ENCODE peak calls at places on chromosome 1, in six cellular contexts. K, G, V, E, S and Y are unnamed samples.

GRCh38 chr1:96492236-96492635 is 229.3 kb upstream of the PTBP2 start:
- DNase-seq in K (no peak), G (peak; percentile 72), V (no peak), E (peak; percentile 14), S (peak; percentile 9), Y (no peak)

GRCh38 chr1:211596418-211597181 is 17.6 kb upstream of the SLC30A1 start:
- DNase-seq in K (no peak), G (no peak), V (no peak), E (no peak), S (no peak), Y (no peak)

GRCh38 chr1:24751833-24752232 is 6.6 kb downstream of the CLIC4 start:
- DNase-seq in K (no peak), G (no peak), V (no peak), E (no peak), S (peak; percentile 32), Y (no peak)

GRCh38 chr1:244988521-244988920 is 124.2 kb upstream of the HNRNPU start:
- DNase-seq in K (no peak), G (peak; percentile 42), V (no peak), E (no peak), S (no peak), Y (no peak)

GRCh38 chr1:160667896-160668295 is 21.1 kb upstream of the SLAMF1 start:
- DNase-seq in K (no peak), G (no peak), V (no peak), E (no peak), S (no peak), Y (no peak)

GRCh38 chr1:15180945-15181523 is 27.5 kb downstream of the TMEM51 start:
- DNase-seq in K (no peak), G (no peak), V (no peak), E (no peak), S (no peak), Y (no peak)

GRCh38 chr1:32828341-32828740 is 10.9 kb downstream of the S100PBP start:
- DNase-seq in K (no peak), G (peak; percentile 52), V (no peak), E (peak; percentile 21), S (peak; percentile 16), Y (no peak)

GRCh38 chr1:58884706-58885661 is 101.1 kb upstream of the JUN start:
- DNase-seq in K (no peak), G (peak; percentile 24), V (no peak), E (peak; percentile 86), S (peak; percentile 25), Y (no peak)

GRCh38 chr1:24364975-24365678 is 46.0 kb downstream of the GRHL3 start:
- DNase-seq in K (no peak), G (peak; percentile 80), V (peak; percentile 65), E (no peak), S (peak; percentile 79), Y (no peak)

GRCh38 chr1:59342801-59343575 is 46.1 kb downstream of the FGGY start:
- DNase-seq in K (no peak), G (peak; percentile 21), V (no peak), E (no peak), S (no peak), Y (no peak)

GRCh38 chr1:20728371-20729154 is 3.9 kb downstream of the SH2D5 start:
- DNase-seq in K (no peak), G (no peak), V (no peak), E (no peak), S (no peak), Y (no peak)

GRCh38 chr1:59043796-59044195 is 253.1 kb upstream of the FGGY start:
- DNase-seq in K (peak; percentile 61), G (peak; percentile 93), V (peak; percentile 51), E (peak; percentile 83), S (peak; percentile 98), Y (no peak)

GRCh38 chr1:169891539-169891885 is 2.2 kb downstream of the SCYL3 start:
- DNase-seq in K (no peak), G (no peak), V (no peak), E (no peak), S (no peak), Y (no peak)

GRCh38 chr1:169550294-169550693 is 36.0 kb downstream of the F5 start:
- DNase-seq in K (no peak), G (peak; percentile 70), V (no peak), E (peak; percentile 63), S (peak; percentile 54), Y (no peak)

GRCh38 chr1:202750761-202751160 is 40.5 kb upstream of the SYT2 start:
- DNase-seq in K (no peak), G (peak; percentile 17), V (no peak), E (no peak), S (no peak), Y (no peak)
- TF ChIP-seq CTCF in K (peak; percentile 27), G (no peak), V (no peak), E (peak; percentile 18), S (no peak), Y (no peak)

GRCh38 chr1:167517535-167518330 is 596 bp downstream of the CD247 start:
- DNase-seq in K (peak; percentile 20), G (no peak), V (no peak), E (no peak), S (no peak), Y (no peak)

GRCh38 chr1:167520711-167521206 is 2.4 kb upstream of the CD247 start:
- DNase-seq in K (no peak), G (no peak), V (no peak), E (no peak), S (no peak), Y (no peak)

GRCh38 chr1:167516404-167517388 is 1.6 kb downstream of the CD247 start:
- DNase-seq in K (no peak), G (no peak), V (no peak), E (no peak), S (no peak), Y (no peak)

GRCh38 chr1:167515893-167516321 is 2.4 kb downstream of the CD247 start:
- DNase-seq in K (no peak), G (no peak), V (no peak), E (no peak), S (no peak), Y (no peak)

DNA sequence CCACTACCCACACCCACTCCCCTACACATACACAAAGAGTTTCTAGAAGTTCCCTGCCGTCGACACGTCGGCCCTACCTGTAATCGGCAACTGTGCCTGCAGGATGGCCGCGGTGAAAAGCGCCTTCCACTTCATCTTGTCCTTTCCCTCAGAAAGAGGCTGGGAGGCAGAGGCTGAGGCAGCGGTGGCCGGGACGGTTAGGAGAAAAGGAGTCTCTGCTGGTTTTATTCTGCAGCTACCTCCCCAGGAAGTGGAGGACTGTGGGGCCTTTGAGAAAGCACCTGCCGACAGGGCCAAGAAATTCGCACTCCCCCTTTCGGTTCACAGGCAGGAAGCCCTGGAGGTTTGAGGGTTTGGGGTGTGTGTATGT is at the start of gene CD247:
- DNase-seq in K (no peak), G (no peak), V (no peak), E (no peak), S (no peak), Y (no peak)
- TF ChIP-seq CTCF in K (no peak), G (no peak), V (no peak), E (no peak), S (no peak), Y (no peak)

GRCh38 chr1:182350839-182351238 is 40.8 kb downstream of the GLUL start:
- DNase-seq in K (no peak), G (no peak), V (no peak), E (no peak), S (peak; percentile 46), Y (no peak)
- TF ChIP-seq CTCF in K (no peak), G (no peak), V (no peak), E (no peak), S (no peak), Y (no peak)

GRCh38 chr1:117366982-117367768 is at the start of gene MAN1A2:
- DNase-seq in K (peak; percentile 91), G (peak; percentile 74), V (peak; percentile 64), E (peak; percentile 88), S (peak; percentile 81), Y (peak; percentile 82)
- TF ChIP-seq CTCF in K (no peak), G (no peak), V (no peak), E (no peak), S (no peak), Y (no peak)

GRCh38 chr1:119544165-119544762 is 37.3 kb downstream of the HSD3B1 start:
- DNase-seq in K (no peak), G (peak; percentile 19), V (no peak), E (no peak), S (peak; percentile 7), Y (no peak)
- TF ChIP-seq CTCF in K (no peak), G (peak; percentile 61), V (peak; percentile 34), E (peak; percentile 32), S (peak; percentile 57), Y (no peak)